ENCODE peak calls at places on chromosome 5, in six cellular contexts. I, O, M, A, B and K are unnamed samples.

GRCh38 chr5:1725641-1726468 is 73.8 kb downstream of the MRPL36 start:
- DNase-seq in I (peak; percentile 0), O (no peak), M (no peak), A (no peak), B (no peak), K (no peak)

GRCh38 chr5:14143843-14144585 is 872 bp downstream of the TRIO start:
- DNase-seq in I (peak; percentile 33), O (no peak), M (peak; percentile 7), A (peak; percentile 39), B (no peak), K (no peak)

GRCh38 chr5:40879163-40879942 is 29.9 kb upstream of the C7 start:
- DNase-seq in I (no peak), O (no peak), M (no peak), A (no peak), B (peak; percentile 58), K (no peak)

GRCh38 chr5:31811210-31811609 is 172.3 kb downstream of the PDZD2 start:
- DNase-seq in I (no peak), O (peak; percentile 59), M (no peak), A (no peak), B (no peak), K (no peak)

GRCh38 chr5:1203968-1204692 is 2.7 kb downstream of the SLC6A19 start:
- DNase-seq in I (no peak), O (no peak), M (no peak), A (no peak), B (no peak), K (no peak)

GRCh38 chr5:124655211-124655880 is 91.1 kb downstream of the ZNF608 start:
- DNase-seq in I (no peak), O (no peak), M (no peak), A (no peak), B (peak; percentile 96), K (no peak)

GRCh38 chr5:134116291-134116690 is 1.8 kb downstream of the TCF7 start:
- DNase-seq in I (no peak), O (no peak), M (no peak), A (no peak), B (no peak), K (no peak)

GRCh38 chr5:138819065-138819464 is 56.1 kb downstream of the LRRTM2 start:
- DNase-seq in I (no peak), O (no peak), M (no peak), A (no peak), B (peak; percentile 28), K (no peak)

GRCh38 chr5:30846171-30846570 is 347.3 kb upstream of the CDH6 start:
- DNase-seq in I (no peak), O (no peak), M (no peak), A (no peak), B (no peak), K (no peak)

GRCh38 chr5:104429911-104430310 is 867.3 kb upstream of the NUDT12 start:
- DNase-seq in I (no peak), O (no peak), M (no peak), A (no peak), B (no peak), K (no peak)

GRCh38 chr5:1510631-1511030 is 13.1 kb downstream of the LPCAT1 start:
- DNase-seq in I (no peak), O (no peak), M (no peak), A (peak; percentile 1), B (no peak), K (no peak)

GRCh38 chr5:120803282-120803681 is 339.2 kb downstream of the PRR16 start:
- DNase-seq in I (no peak), O (no peak), M (no peak), A (no peak), B (no peak), K (no peak)

GRCh38 chr5:14414007-14414406 is 167.6 kb upstream of the OTULINL start:
- DNase-seq in I (no peak), O (no peak), M (no peak), A (no peak), B (no peak), K (no peak)